ENCODE peak calls at places on chromosomes 7 and 10, in four cellular contexts. D is Panc1; K is SK-N-SH; G is activated CD8-positive, alpha-beta T cell treated with anti-CD3 and anti-CD28 coated beads for 36 hours. P is an unnamed sample.

GRCh38 chr7:134905375-134905774 is 80.9 kb upstream of the AGBL3 start:
- DNase-seq in G (no peak), K (no peak), D (no peak), P (no peak)

GRCh38 chr10:9229702-9230101 is 1175.2 kb downstream of the GATA3 start:
- DNase-seq in D (no peak), K (no peak), G (peak; percentile 14), P (no peak)

GRCh38 chr10:3835770-3836169 is 50.8 kb upstream of the KLF6 start:
- DNase-seq in K (peak; percentile 37), G (no peak), D (no peak), P (no peak)

GRCh38 chr7:157432541-157432956 is 95.7 kb downstream of the DNAJB6 start:
- DNase-seq in D (peak; percentile 13), K (peak; percentile 81), G (peak; percentile 31), P (no peak)

GRCh38 chr7:80632819-80633218 is 5.6 kb upstream of the CD36 start:
- DNase-seq in D (no peak), G (no peak), K (no peak), P (no peak)

GRCh38 chr10:108465871-108466641 is 1301.5 kb upstream of the SORCS1 start:
- DNase-seq in D (no peak), K (peak; percentile 67), G (peak; percentile 5), P (no peak)

GRCh38 chr10:124301736-124302135 is 117.0 kb downstream of the OAT start:
- DNase-seq in K (no peak), G (no peak), D (no peak), P (no peak)

GRCh38 chr7:26078437-26079362 is 73.3 kb upstream of the NFE2L3 start:
- DNase-seq in D (no peak), G (peak; percentile 92), K (peak; percentile 90), P (peak; percentile 75)

GRCh38 chr10:49569031-49569765 is 30.3 kb upstream of the ERCC6 start:
- DNase-seq in K (no peak), D (no peak), G (no peak), P (no peak)

GRCh38 chr7:27242580-27243339 is at the start of gene EVX1:
- DNase-seq in G (peak; percentile 72), K (no peak), D (no peak), P (no peak)

GRCh38 chr7:18445916-18446520 is 49.5 kb upstream of the HDAC9 start:
- DNase-seq in K (no peak), D (no peak), G (no peak), P (no peak)

GRCh38 chr7:114931656-114932011 is 9.7 kb downstream of the MDFIC start:
- DNase-seq in D (no peak), K (no peak), G (peak; percentile 68), P (no peak)

GRCh38 chr7:157544226-157544625 is 207.4 kb downstream of the DNAJB6 start:
- DNase-seq in D (no peak), G (no peak), K (no peak), P (no peak)

GRCh38 chr7:30427296-30428080 is 51.1 kb downstream of the NOD1 start:
- DNase-seq in D (no peak), G (no peak), K (peak; percentile 15), P (no peak)

GRCh38 chr7:63043657-63044543 is 954.7 kb upstream of the ZNF722 start:
- DNase-seq in G (no peak), D (no peak), K (no peak), P (no peak)
- TF ChIP-seq CTCF in G (no peak), D (no peak), K (no peak), P (no peak)

GRCh38 chr10:123160311-123160980 is 6.2 kb downstream of the BUB3 start:
- DNase-seq in K (no peak), G (peak; percentile 57), D (no peak), P (no peak)

GRCh38 chr10:123166618-123167017 is 12.4 kb downstream of the BUB3 start:
- DNase-seq in G (no peak), K (no peak), D (no peak), P (no peak)

GRCh38 chr10:123170961-123171360 is 16.8 kb downstream of the BUB3 start:
- DNase-seq in K (no peak), G (no peak), D (no peak), P (no peak)

DNA sequence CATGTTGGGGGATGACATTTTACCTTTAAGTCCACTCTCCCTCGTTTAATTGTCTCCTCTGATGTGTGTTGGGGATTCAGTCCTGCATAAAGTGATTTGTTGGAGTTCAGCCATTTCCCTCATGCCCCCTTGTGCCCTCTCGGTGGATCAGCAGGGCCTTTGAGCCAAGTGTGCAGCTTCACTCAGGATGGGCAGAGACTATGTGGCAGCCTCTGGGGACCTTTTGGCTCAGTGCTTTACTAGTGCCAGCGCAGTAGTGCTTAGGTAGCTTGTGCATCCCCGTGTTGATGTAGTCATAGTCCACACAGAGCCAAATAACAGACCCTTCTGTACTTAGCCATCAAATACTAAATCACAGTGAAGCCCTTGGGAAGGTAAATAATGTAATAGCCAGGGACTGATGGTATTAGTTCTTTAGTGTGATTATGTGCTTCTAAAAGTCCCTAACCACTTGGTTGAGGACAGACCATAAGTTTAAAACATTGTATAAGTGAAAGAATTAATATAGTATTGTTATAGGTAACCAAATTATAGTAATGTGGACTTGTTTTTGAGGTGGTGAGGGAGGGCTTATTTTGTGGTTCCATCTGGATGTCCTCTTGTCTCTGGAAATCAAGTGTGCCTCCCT is 11.4 kb downstream of the BUB3 start:
- DNase-seq in D (no peak), G (no peak), K (peak; percentile 40), P (no peak)
- TF ChIP-seq CTCF in D (peak; percentile 35), G (no peak), K (peak; percentile 38), P (peak; percentile 11)

DNA sequence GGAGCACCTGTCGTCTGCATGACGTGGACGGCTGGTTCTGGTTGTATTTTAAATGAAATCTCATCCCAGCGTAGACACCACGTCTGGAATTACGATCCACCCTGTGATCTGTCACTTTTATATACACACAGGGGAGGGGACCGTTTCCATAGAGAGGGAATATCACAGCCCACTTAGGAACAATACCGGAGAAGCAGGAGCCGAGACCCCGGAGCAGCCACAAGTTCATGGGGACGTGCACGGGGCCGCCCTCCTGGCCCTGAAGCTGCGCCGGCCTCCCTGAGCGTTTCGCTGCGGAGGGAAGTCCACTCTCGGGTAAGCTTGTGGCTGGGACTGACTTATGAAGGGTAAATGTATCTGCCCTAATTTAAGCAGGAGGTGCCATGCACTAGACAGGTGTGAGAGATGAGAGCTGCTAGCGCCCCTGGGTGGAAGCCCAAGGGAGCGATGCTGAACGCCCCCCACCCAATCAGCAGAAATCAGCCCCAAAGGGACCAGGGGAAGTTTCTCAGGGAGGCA is at the start of gene UCN3:
- DNase-seq in G (no peak), D (no peak), K (no peak), P (no peak)
- TF ChIP-seq CTCF in G (no peak), D (no peak), K (no peak), P (no peak)

GRCh38 chr7:133135451-133135850 is 53.6 kb upstream of the CHCHD3 start:
- DNase-seq in G (no peak), K (no peak), D (no peak), P (no peak)

GRCh38 chr7:133134810-133135209 is 52.9 kb upstream of the CHCHD3 start:
- DNase-seq in G (no peak), K (no peak), D (no peak), P (no peak)

GRCh38 chr7:133140994-133141595 is 59.2 kb upstream of the CHCHD3 start:
- DNase-seq in G (no peak), D (no peak), K (peak; percentile 75), P (no peak)

DNA sequence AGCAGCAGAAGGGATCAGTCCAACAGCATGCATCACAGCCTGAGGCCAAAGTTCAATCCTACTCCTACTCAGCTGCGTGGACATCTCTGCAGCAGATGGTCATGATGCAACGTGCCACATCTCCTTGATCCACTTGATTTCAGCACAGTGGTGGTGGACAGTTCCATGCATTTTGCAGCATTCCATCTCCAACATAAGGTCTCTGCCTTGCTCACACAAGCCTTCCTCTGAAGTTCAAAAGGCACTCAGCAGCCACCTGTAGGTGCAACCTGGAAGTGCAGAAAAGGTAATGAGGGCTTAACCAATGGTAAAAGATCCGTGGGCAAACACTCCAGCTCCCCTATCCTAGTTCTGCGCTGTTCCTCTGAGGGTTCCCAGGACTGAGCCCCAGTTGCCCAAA is 57.5 kb upstream of the CHCHD3 start:
- DNase-seq in G (peak; percentile 6), K (no peak), D (no peak), P (no peak)
- TF ChIP-seq CTCF in G (no peak), K (peak; percentile 42), D (no peak), P (no peak)

GRCh38 chr7:55180821-55181542 is 162.2 kb downstream of the EGFR start:
- DNase-seq in G (no peak), K (no peak), D (no peak), P (no peak)
- TF ChIP-seq CTCF in G (no peak), K (no peak), D (no peak), P (no peak)

P was measured in GM10248.